ENCODE peak calls at places on chromosomes 11 and 22, in six cellular contexts. V, N, F, B, L and P are unnamed samples.

GRCh38 chr11:119847836-119848235 is 118.8 kb upstream of the NECTIN1 start:
- DNase-seq in V (no peak), N (no peak), F (no peak), B (no peak), L (no peak), P (no peak)

GRCh38 chr22:50733521-50734342 is 4.3 kb upstream of the ACR start:
- DNase-seq in V (peak; percentile 65), N (no peak), F (peak; percentile 27), B (no peak), L (no peak), P (no peak)

GRCh38 chr11:88042238-88043032 is 132.8 kb downstream of the RAB38 start:
- DNase-seq in V (no peak), N (no peak), F (no peak), B (no peak), L (no peak), P (no peak)

GRCh38 chr11:78212586-78213371 is 24.1 kb downstream of the USP35 start:
- DNase-seq in V (peak; percentile 83), N (no peak), F (no peak), B (no peak), L (no peak), P (no peak)

GRCh38 chr11:67271548-67272284 is 5.4 kb downstream of the GRK2 start:
- DNase-seq in V (no peak), N (no peak), F (peak; percentile 32), B (no peak), L (peak; percentile 75), P (no peak)

GRCh38 chr11:92834296-92835020 is 135.0 kb upstream of the MTNR1B start:
- DNase-seq in V (no peak), N (no peak), F (no peak), B (no peak), L (no peak), P (no peak)

GRCh38 chr22:34722901-34723300 is 343.1 kb upstream of the ISX start:
- DNase-seq in V (no peak), N (no peak), F (no peak), B (no peak), L (no peak), P (no peak)

GRCh38 chr11:20360650-20361049 is 2.9 kb upstream of the HTATIP2 start:
- DNase-seq in V (peak; percentile 8), N (no peak), F (no peak), B (peak; percentile 24), L (no peak), P (no peak)

GRCh38 chr11:61864814-61865775 is 26.2 kb downstream of the FADS3 start:
- DNase-seq in V (no peak), N (no peak), F (no peak), B (no peak), L (no peak), P (no peak)

GRCh38 chr11:119100246-119100959 is 1.2 kb downstream of the DPAGT1 start:
- DNase-seq in V (peak; percentile 65), N (no peak), F (no peak), B (peak; percentile 51), L (peak; percentile 49), P (no peak)

GRCh38 chr11:5891216-5891800 is 1.7 kb upstream of the OR52E5 start:
- DNase-seq in V (peak; percentile 34), N (no peak), F (no peak), B (peak; percentile 10), L (peak; percentile 69), P (no peak)

GRCh38 chr11:130514316-130514715 is 65.9 kb downstream of the ADAMTS15 start:
- DNase-seq in V (peak; percentile 56), N (no peak), F (no peak), B (no peak), L (no peak), P (no peak)

GRCh38 chr11:56885182-56885581 is 103.5 kb upstream of the OR5AK2 start:
- DNase-seq in V (no peak), N (no peak), F (no peak), B (peak; percentile 60), L (no peak), P (no peak)

GRCh38 chr22:45599836-45600577 is 71.6 kb upstream of the ATXN10 start:
- DNase-seq in V (no peak), N (no peak), F (no peak), B (no peak), L (no peak), P (no peak)

GRCh38 chr11:107014871-107015270 is 3.4 kb downstream of the GUCY1A2 start:
- DNase-seq in V (peak; percentile 37), N (no peak), F (no peak), B (no peak), L (no peak), P (no peak)

GRCh38 chr11:118827118-118827517 is 36.2 kb upstream of the DDX6 start:
- DNase-seq in V (no peak), N (no peak), F (no peak), B (no peak), L (no peak), P (no peak)

GRCh38 chr11:17410606-17411379 is 22.3 kb upstream of the KCNJ11 start:
- DNase-seq in V (no peak), N (no peak), F (no peak), B (no peak), L (no peak), P (no peak)

GRCh38 chr11:34620202-34620601 is 691 bp upstream of the EHF start:
- DNase-seq in V (no peak), N (no peak), F (no peak), B (no peak), L (no peak), P (no peak)

GRCh38 chr11:44016129-44016528 is 31.7 kb upstream of the ACCSL start:
- DNase-seq in V (peak; percentile 97), N (peak; percentile 33), F (peak; percentile 61), B (peak; percentile 32), L (no peak), P (no peak)

GRCh38 chr11:19777032-19777341 is 64.3 kb downstream of the NAV2 start:
- DNase-seq in V (peak; percentile 62), N (no peak), F (no peak), B (peak; percentile 7), L (no peak), P (no peak)

GRCh38 chr11:36817336-36817965 is 219.4 kb upstream of the RAG2 start:
- DNase-seq in V (peak; percentile 40), N (no peak), F (no peak), B (peak; percentile 7), L (no peak), P (peak; percentile 12)

GRCh38 chr11:61679893-61680621 is at the start of gene DAGLA:
- DNase-seq in V (peak; percentile 70), N (peak; percentile 62), F (peak; percentile 87), B (peak; percentile 68), L (peak; percentile 55), P (no peak)

GRCh38 chr22:25235547-25236290 is 16.3 kb downstream of the CRYBB2 start:
- DNase-seq in V (peak; percentile 71), N (peak; percentile 18), F (peak; percentile 76), B (peak; percentile 86), L (peak; percentile 94), P (peak; percentile 39)

GRCh38 chr11:19444231-19444630 is 203.5 kb upstream of the E2F8 start:
- DNase-seq in V (peak; percentile 31), N (peak; percentile 31), F (no peak), B (no peak), L (no peak), P (no peak)

GRCh38 chr11:131486100-131486499 is 115.7 kb downstream of the NTM start:
- DNase-seq in V (peak; percentile 53), N (no peak), F (no peak), B (no peak), L (no peak), P (no peak)

GRCh38 chr11:75553889-75554257 is 8.2 kb upstream of the SERPINH1 start:
- DNase-seq in V (no peak), N (no peak), F (no peak), B (no peak), L (no peak), P (no peak)
- H3K27ac ChIP-seq in V (peak overlapping the region; percentile 38), N (no peak overlapping the region), F (peak overlapping the region; percentile 71), B (no peak overlapping the region), L (no peak overlapping the region), P (no peak overlapping the region)

GRCh38 chr22:36778020-36778419 is 2.1 kb upstream of the IFT27 start:
- DNase-seq in V (no peak), N (no peak), F (no peak), B (no peak), L (no peak), P (no peak)
- H3K27ac ChIP-seq in V (no peak overlapping the region), N (no peak overlapping the region), F (no peak overlapping the region), B (no peak overlapping the region), L (no peak overlapping the region), P (no peak overlapping the region)

GRCh38 chr11:69275178-69275577 is 18.8 kb upstream of the MYEOV start:
- DNase-seq in V (no peak), N (no peak), F (no peak), B (no peak), L (no peak), P (no peak)

GRCh38 chr11:69276165-69276564 is 17.8 kb upstream of the MYEOV start:
- DNase-seq in V (no peak), N (no peak), F (no peak), B (no peak), L (no peak), P (no peak)

GRCh38 chr11:69272961-69273461 is 20.9 kb upstream of the MYEOV start:
- DNase-seq in V (no peak), N (no peak), F (no peak), B (no peak), L (no peak), P (no peak)

GRCh38 chr11:69273571-69273970 is 20.4 kb upstream of the MYEOV start:
- DNase-seq in V (no peak), N (no peak), F (no peak), B (no peak), L (no peak), P (no peak)

DNA sequence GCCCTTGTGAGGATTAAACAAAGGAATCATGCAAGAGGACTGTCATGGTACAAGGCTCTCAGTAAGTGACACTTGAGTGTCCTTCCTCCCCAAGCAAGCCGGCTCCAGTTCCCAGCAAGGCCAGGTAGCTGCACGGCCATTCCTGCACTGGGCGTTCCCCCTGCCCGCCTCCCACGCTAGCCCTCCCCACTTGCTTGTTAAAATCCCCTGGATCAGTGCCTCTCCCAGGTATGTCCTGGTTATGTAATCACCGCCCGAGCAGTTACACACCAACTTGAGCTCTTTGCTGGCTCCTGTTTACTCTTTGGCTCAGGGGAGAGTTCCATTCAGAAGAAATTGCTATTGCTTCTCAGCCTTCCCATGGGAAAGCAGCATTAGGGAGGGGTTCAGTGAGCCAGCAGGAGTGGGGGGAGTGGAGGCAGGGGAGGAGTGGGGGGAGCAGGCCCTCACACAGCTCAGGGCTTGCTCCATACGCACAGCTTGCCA is 19.4 kb upstream of the MYEOV start:
- DNase-seq in V (no peak), N (no peak), F (no peak), B (peak; percentile 70), L (no peak), P (peak; percentile 92)
- H3K27ac ChIP-seq in V (no peak overlapping the region), N (no peak overlapping the region), F (no peak overlapping the region), B (peak overlapping the region; percentile 29), L (no peak overlapping the region), P (peak overlapping the region; percentile 80)

DNA sequence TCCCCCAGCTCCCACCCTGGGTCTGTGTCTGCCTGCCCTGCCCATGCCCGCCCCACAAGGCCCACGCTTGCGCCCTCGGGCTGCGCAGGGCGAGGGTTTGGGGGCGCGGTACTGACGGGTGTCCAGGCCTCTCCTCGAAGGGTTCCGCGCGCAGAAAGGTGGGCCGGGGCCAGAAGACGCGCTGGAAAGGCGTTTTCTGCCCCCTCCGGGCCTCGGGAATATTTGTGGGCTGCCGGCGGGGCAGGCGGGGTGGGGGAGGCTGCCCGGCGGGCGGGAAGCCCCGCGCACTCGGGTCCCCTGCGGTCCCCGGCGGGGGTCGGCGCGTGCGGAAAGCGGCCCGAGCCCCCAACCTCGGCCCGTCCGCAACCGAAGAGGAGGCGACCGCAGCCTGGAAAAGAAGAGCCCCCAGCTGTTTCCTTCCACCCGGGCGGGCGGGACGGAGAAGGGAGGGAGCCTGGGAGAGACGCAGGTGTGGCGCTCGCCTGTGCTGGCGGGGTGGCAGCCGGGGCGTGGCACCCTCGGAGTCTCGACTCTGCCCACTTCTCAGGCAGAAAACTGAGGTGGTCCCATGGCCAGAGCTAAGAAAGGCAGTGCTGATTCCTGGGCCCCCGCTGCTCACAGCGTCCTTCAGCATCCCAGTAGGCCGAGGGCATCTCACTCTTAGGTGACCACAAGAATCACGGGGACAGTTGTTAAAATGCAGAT is 59.0 kb downstream of the THAP12 start:
- DNase-seq in V (no peak), N (no peak), F (no peak), B (no peak), L (no peak), P (no peak)
- H3K27ac ChIP-seq in V (no peak overlapping the region), N (no peak overlapping the region), F (no peak overlapping the region), B (no peak overlapping the region), L (no peak overlapping the region), P (no peak overlapping the region)